ENCODE peak calls at places on chromosome 20, in seven cellular contexts. X is OCI-LY7, Z is progenitor cell of endocrine pancreas, M is PC-3, P is brain microvascular endothelial cell, Q is fibroblast of lung, F is foreskin fibroblast. T is an unnamed sample.

GRCh38 chr20:43948455-43948854 is 33.8 kb downstream of the TOX2 start:
- DNase-seq in X (no peak), Z (no peak), M (no peak), P (no peak), Q (no peak), F (no peak), T (no peak)

GRCh38 chr20:63808145-63808724 is 22.8 kb downstream of the ZBTB46 start:
- DNase-seq in X (no peak), Z (no peak), M (no peak), P (no peak), Q (no peak), F (no peak), T (no peak)

GRCh38 chr20:24379116-24379927 is 90.1 kb upstream of the SYNDIG1 start:
- DNase-seq in X (no peak), Z (no peak), M (no peak), P (peak; percentile 1), Q (peak; percentile 77), F (peak; percentile 30), T (no peak)

GRCh38 chr20:55160996-55161395 is 685.6 kb downstream of the DOK5 start:
- DNase-seq in X (no peak), Z (no peak), M (peak; percentile 48), P (no peak), Q (peak; percentile 99), F (peak; percentile 17), T (no peak)

GRCh38 chr20:44643596-44644383 is 7.7 kb downstream of the ADA start:
- DNase-seq in X (peak; percentile 50), Z (no peak), M (peak; percentile 80), P (peak; percentile 95), Q (peak; percentile 82), F (peak; percentile 45), T (no peak)

GRCh38 chr20:3798908-3799248 is 2.8 kb downstream of the CDC25B start:
- DNase-seq in X (no peak), Z (no peak), M (no peak), P (no peak), Q (no peak), F (no peak), T (no peak)

GRCh38 chr20:17650301-17650761 is 31.7 kb downstream of the RRBP1 start:
- DNase-seq in X (peak; percentile 39), Z (no peak), M (no peak), P (no peak), Q (no peak), F (no peak), T (no peak)

GRCh38 chr20:33915726-33916331 is 77.9 kb upstream of the RALY start:
- DNase-seq in X (peak; percentile 58), Z (no peak), M (peak; percentile 51), P (no peak), Q (no peak), F (no peak), T (no peak)

GRCh38 chr20:2729251-2729713 is 36.7 kb downstream of the EBF4 start:
- DNase-seq in X (peak; percentile 46), Z (no peak), M (no peak), P (no peak), Q (no peak), F (no peak), T (no peak)

GRCh38 chr20:16388731-16389130 is 184.5 kb downstream of the KIF16B start:
- DNase-seq in X (no peak), Z (no peak), M (no peak), P (no peak), Q (no peak), F (no peak), T (no peak)

GRCh38 chr20:63538204-63539091 is 1.3 kb upstream of the PTK6 start:
- DNase-seq in X (peak; percentile 29), Z (no peak), M (peak; percentile 98), P (no peak), Q (no peak), F (no peak), T (no peak)

GRCh38 chr20:60037120-60037499 is 78.9 kb downstream of the CDH26 start:
- DNase-seq in X (no peak), Z (no peak), M (peak; percentile 45), P (peak; percentile 72), Q (peak; percentile 42), F (peak; percentile 31), T (no peak)

GRCh38 chr20:59006864-59007757 is at the start of gene CTSZ:
- DNase-seq in X (peak; percentile 53), Z (peak; percentile 25), M (peak; percentile 54), P (no peak), Q (peak; percentile 29), F (peak; percentile 38), T (no peak)

GRCh38 chr20:41150664-41151063 is 13.3 kb downstream of the PLCG1 start:
- DNase-seq in X (no peak), Z (no peak), M (no peak), P (no peak), Q (no peak), F (peak; percentile 41), T (no peak)

GRCh38 chr20:56411759-56412472 is at the start of gene CASS4:
- DNase-seq in X (no peak), Z (no peak), M (peak; percentile 43), P (peak; percentile 91), Q (peak; percentile 91), F (peak; percentile 68), T (no peak)

GRCh38 chr20:36542019-36542488 is 735 bp downstream of the MYL9 start:
- DNase-seq in X (no peak), Z (peak; percentile 30), M (peak; percentile 16), P (peak; percentile 56), Q (peak; percentile 59), F (peak; percentile 69), T (no peak)

GRCh38 chr20:44644384-44645131 is 6.9 kb downstream of the ADA start:
- DNase-seq in X (peak; percentile 73), Z (no peak), M (no peak), P (no peak), Q (no peak), F (no peak), T (no peak)

GRCh38 chr20:4358566-4358965 is 343.2 kb upstream of the RNF24 start:
- DNase-seq in X (no peak), Z (no peak), M (no peak), P (no peak), Q (no peak), F (no peak), T (no peak)

GRCh38 chr20:24617080-24617432 is 147.6 kb downstream of the SYNDIG1 start:
- DNase-seq in X (no peak), Z (no peak), M (no peak), P (no peak), Q (no peak), F (no peak), T (no peak)

GRCh38 chr20:891121-892080 is 24.7 kb downstream of the ANGPT4 start:
- DNase-seq in X (no peak), Z (no peak), M (no peak), P (no peak), Q (peak; percentile 34), F (no peak), T (no peak)

GRCh38 chr20:47090835-47091234 is 196.2 kb downstream of the EYA2 start:
- DNase-seq in X (no peak), Z (no peak), M (no peak), P (no peak), Q (no peak), F (no peak), T (no peak)
- TF ChIP-seq CTCF in X (no peak), Z (no peak), M (no peak), P (no peak), Q (no peak), F (no peak), T (no peak)

DNA sequence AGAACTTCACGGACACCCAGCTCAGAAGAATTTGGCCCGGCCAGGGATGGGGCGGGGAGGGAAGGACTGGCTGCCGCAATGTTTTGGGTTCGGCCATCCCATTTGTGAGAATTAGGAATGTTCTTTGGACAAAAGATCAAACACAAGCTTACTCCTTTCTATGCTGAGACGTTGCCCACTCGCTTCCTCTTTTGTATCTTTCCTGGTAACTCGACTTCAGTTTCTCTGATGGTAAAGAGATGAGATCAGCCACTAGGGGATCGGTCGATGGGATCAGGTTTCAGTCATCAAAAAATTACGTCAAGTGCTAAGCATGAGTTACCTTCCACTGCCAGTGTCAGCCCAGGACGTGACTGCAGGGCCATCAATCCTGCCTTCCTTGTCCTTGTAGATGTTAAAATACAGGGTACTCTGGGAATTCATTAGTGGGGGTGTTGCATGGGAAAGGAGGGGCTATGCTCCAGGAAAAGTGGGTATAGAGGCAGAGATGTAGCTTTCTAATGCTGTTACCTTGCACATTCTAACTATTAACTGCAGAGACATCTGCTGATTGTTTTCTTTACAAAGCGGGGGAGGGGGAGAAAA is 190.2 kb downstream of the TSHZ2 start:
- DNase-seq in X (peak; percentile 19), Z (no peak), M (peak; percentile 68), P (peak; percentile 33), Q (peak; percentile 91), F (no peak), T (peak; percentile 49)
- TF ChIP-seq CTCF in X (peak; percentile 12), Z (peak; percentile 42), M (peak; percentile 45), P (peak; percentile 19), Q (peak; percentile 10), F (peak; percentile 13), T (peak; percentile 38)

GRCh38 chr20:62062661-62063600 is 2.8 kb downstream of the TAF4 start:
- DNase-seq in X (no peak), Z (no peak), M (no peak), P (no peak), Q (no peak), F (no peak), T (no peak)

GRCh38 chr20:62059926-62060630 is 5.6 kb downstream of the TAF4 start:
- DNase-seq in X (no peak), Z (no peak), M (no peak), P (no peak), Q (no peak), F (no peak), T (no peak)

GRCh38 chr20:62061851-62062418 is 3.7 kb downstream of the TAF4 start:
- DNase-seq in X (no peak), Z (no peak), M (no peak), P (no peak), Q (no peak), F (no peak), T (no peak)

GRCh38 chr20:62058941-62059340 is 6.7 kb downstream of the TAF4 start:
- DNase-seq in X (no peak), Z (no peak), M (no peak), P (no peak), Q (no peak), F (no peak), T (no peak)

GRCh38 chr20:62060631-62061541 is 4.8 kb downstream of the TAF4 start:
- DNase-seq in X (no peak), Z (no peak), M (no peak), P (no peak), Q (no peak), F (no peak), T (no peak)
- TF ChIP-seq CTCF in X (no peak), Z (no peak), M (no peak), P (no peak), Q (no peak), F (no peak), T (no peak)

GRCh38 chr20:49207071-49207470 is 12.1 kb upstream of the DDX27 start:
- DNase-seq in X (no peak), Z (no peak), M (peak; percentile 44), P (no peak), Q (no peak), F (no peak), T (no peak)
- TF ChIP-seq CTCF in X (peak; percentile 38), Z (no peak), M (peak; percentile 59), P (peak; percentile 32), Q (no peak), F (no peak), T (no peak)